ENCODE peak calls at places on chromosomes 6 and 20, in five cellular contexts. D is NT2/D1, V is SK-N-SH, I is HCT116, T is H1. N is an unnamed sample.
A peak's percentile ranks its signal among the peaks of the same experiment; 100 is the strongest.

GRCh38 chr6:92589970-92590369 is 829.4 kb downstream of the EPHA7 start:
- DNase-seq in D (no peak), V (no peak), I (no peak), T (no peak), N (no peak)

GRCh38 chr20:32538526-32538918 is 46.6 kb downstream of the NOL4L start:
- DNase-seq in D (no peak), V (no peak), I (no peak), T (no peak), N (no peak)

GRCh38 chr6:105883966-105884365 is 202.2 kb upstream of the PRDM1 start:
- DNase-seq in D (no peak), V (no peak), I (no peak), T (no peak), N (no peak)

GRCh38 chr20:43459022-43459942 is 1.6 kb downstream of the SRSF6 start:
- DNase-seq in D (no peak), V (no peak), I (no peak), T (no peak), N (no peak)

GRCh38 chr20:48586728-48587127 is 241.1 kb downstream of the PREX1 start:
- DNase-seq in D (no peak), V (no peak), I (no peak), T (no peak), N (no peak)

GRCh38 chr20:54368578-54368977 is 106.8 kb upstream of the DOK5 start:
- DNase-seq in D (no peak), V (no peak), I (no peak), T (no peak), N (no peak)

GRCh38 chr20:46406986-46407670 is 713 bp upstream of the ELMO2 start:
- DNase-seq in D (no peak), V (peak; percentile 23), I (peak; percentile 19), T (no peak), N (peak; percentile 47)

GRCh38 chr6:157430834-157431233 is 49.8 kb downstream of the ZDHHC14 start:
- DNase-seq in D (no peak), V (no peak), I (no peak), T (no peak), N (no peak)

GRCh38 chr6:126030045-126030444 is 43.7 kb downstream of the TRMT11 start:
- DNase-seq in D (no peak), V (peak; percentile 9), I (no peak), T (no peak), N (no peak)

GRCh38 chr6:38169826-38170526 is 350.4 kb downstream of the ZFAND3 start:
- DNase-seq in D (no peak), V (no peak), I (no peak), T (no peak), N (no peak)

GRCh38 chr20:40657526-40657925 is 31.5 kb downstream of the MAFB start:
- DNase-seq in D (no peak), V (no peak), I (no peak), T (no peak), N (no peak)

GRCh38 chr20:7497985-7498384 is 442.3 kb downstream of the HAO1 start:
- DNase-seq in D (no peak), V (no peak), I (no peak), T (no peak), N (no peak)

GRCh38 chr20:50335105-50335504 is 144.5 kb downstream of the CEBPB start:
- DNase-seq in D (peak; percentile 16), V (peak; percentile 50), I (peak; percentile 68), T (no peak), N (peak; percentile 91)

GRCh38 chr6:119348308-119349040 is 1.1 kb downstream of the MAN1A1 start:
- DNase-seq in D (no peak), V (peak; percentile 82), I (no peak), T (no peak), N (peak; percentile 80)

GRCh38 chr6:123655520-123656306 is 19.0 kb upstream of the TRDN start:
- DNase-seq in D (no peak), V (no peak), I (no peak), T (no peak), N (no peak)

GRCh38 chr6:5584072-5584471 is 322.8 kb downstream of the FARS2 start:
- DNase-seq in D (no peak), V (no peak), I (no peak), T (no peak), N (no peak)

GRCh38 chr6:14468656-14469321 is 351.2 kb downstream of the CD83 start:
- DNase-seq in D (no peak), V (no peak), I (no peak), T (no peak), N (no peak)

GRCh38 chr20:48807051-48807450 is 20.7 kb downstream of the PREX1 start:
- DNase-seq in D (no peak), V (no peak), I (no peak), T (no peak), N (no peak)

GRCh38 chr6:126682440-126682839 is 342.5 kb downstream of the CENPW start:
- DNase-seq in D (no peak), V (no peak), I (no peak), T (no peak), N (no peak)

GRCh38 chr20:31833931-31834521 is 11.4 kb downstream of the FOXS1 start:
- DNase-seq in D (no peak), V (no peak), I (no peak), T (no peak), N (no peak)

GRCh38 chr6:3915076-3915791 is 66.1 kb downstream of the FAM50B start:
- DNase-seq in D (no peak), V (no peak), I (no peak), T (no peak), N (no peak)

GRCh38 chr6:27882624-27883023 is 29.6 kb downstream of the OR2B2 start:
- DNase-seq in D (no peak), V (no peak), I (no peak), T (no peak), N (no peak)

GRCh38 chr6:6803180-6803978 is 214.9 kb downstream of the LY86 start:
- DNase-seq in D (no peak), V (no peak), I (peak; percentile 97), T (no peak), N (no peak)

GRCh38 chr6:156102129-156102528 is 646.5 kb upstream of the NOX3 start:
- DNase-seq in D (no peak), V (no peak), I (peak; percentile 21), T (no peak), N (no peak)

GRCh38 chr6:3340891-3341290 is 82.1 kb downstream of the PSMG4 start:
- DNase-seq in D (no peak), V (no peak), I (no peak), T (no peak), N (peak; percentile 24)

GRCh38 chr6:155085582-155086253 is 90.6 kb downstream of the TIAM2 start:
- DNase-seq in D (no peak), V (no peak), I (peak; percentile 36), T (no peak), N (peak; percentile 77)

GRCh38 chr20:39009348-39009747 is 47.2 kb downstream of the DHX35 start:
- DNase-seq in D (no peak), V (no peak), I (no peak), T (no peak), N (no peak)

GRCh38 chr20:38999965-39000910 is 38.1 kb downstream of the DHX35 start:
- DNase-seq in D (no peak), V (no peak), I (no peak), T (no peak), N (peak; percentile 82)

GRCh38 chr20:39010496-39010895 is 48.4 kb downstream of the DHX35 start:
- DNase-seq in D (peak; percentile 3), V (no peak), I (no peak), T (no peak), N (no peak)

GRCh38 chr20:38999217-38999616 is 37.1 kb downstream of the DHX35 start:
- DNase-seq in D (no peak), V (no peak), I (no peak), T (no peak), N (no peak)

DNA sequence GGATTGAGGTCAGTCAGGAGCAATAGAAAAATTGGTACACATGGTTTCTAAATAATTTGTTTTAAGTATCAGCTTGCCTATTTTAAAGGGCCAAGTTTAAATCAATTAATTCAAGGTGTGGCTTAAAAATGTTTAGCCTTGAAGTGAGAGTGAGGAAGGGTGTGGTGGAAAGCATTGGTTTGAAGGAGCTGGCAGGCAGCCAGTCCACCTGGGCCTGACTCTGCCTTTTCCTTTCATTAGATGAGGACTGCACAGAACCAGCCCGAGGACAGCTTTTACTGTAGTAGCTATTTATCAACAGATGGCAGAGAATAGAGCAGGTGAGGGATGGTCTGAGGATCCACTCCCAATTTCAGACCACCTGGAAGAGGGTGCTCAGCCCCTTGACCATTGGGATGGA is 42.4 kb downstream of the DHX35 start:
- DNase-seq in D (no peak), V (no peak), I (no peak), T (no peak), N (no peak)
- TF ChIP-seq YY1 in D (no peak), V (no peak), I (no peak), T (no peak), N (no peak)

DNA sequence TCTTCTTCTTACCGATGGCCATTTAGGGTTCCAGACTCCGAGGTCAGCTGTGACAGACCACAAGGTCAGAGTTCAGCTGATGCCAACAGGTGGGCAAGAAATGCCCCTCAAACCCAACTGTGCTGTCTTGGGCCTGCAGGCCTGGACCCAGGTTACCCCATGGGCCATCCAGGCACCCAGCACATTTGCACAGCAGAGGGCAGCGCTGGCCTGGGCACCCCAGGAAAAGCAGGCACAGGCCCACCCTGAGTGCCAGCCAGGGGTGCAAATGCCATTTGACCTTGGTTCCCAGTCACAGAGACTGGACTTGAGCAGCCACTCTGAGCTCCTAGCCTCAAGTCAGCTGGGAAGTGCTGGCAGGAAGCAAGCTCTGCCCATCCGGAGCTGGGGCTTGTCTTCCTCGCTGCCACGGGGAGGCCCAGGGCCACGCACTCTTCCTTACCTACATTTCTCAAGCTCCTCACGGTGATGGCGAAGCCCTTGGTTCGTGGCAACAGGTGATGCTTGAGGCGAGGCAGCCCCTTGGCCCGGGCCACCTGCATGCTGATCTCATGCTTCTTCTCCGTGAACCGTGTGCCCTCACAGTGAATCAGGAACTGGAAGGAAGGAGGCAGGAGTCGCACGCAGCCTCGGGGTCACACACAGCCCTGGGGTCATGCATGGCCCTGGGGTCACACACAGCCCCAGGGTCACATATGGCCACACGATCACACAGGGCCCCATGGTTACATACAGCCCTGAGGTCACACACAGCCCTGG is 120.8 kb downstream of the AGPAT4 start:
- DNase-seq in D (no peak), V (peak; percentile 67), I (no peak), T (no peak), N (no peak)
- TF ChIP-seq YY1 in D (no peak), V (no peak), I (no peak), T (no peak), N (no peak)

DNA sequence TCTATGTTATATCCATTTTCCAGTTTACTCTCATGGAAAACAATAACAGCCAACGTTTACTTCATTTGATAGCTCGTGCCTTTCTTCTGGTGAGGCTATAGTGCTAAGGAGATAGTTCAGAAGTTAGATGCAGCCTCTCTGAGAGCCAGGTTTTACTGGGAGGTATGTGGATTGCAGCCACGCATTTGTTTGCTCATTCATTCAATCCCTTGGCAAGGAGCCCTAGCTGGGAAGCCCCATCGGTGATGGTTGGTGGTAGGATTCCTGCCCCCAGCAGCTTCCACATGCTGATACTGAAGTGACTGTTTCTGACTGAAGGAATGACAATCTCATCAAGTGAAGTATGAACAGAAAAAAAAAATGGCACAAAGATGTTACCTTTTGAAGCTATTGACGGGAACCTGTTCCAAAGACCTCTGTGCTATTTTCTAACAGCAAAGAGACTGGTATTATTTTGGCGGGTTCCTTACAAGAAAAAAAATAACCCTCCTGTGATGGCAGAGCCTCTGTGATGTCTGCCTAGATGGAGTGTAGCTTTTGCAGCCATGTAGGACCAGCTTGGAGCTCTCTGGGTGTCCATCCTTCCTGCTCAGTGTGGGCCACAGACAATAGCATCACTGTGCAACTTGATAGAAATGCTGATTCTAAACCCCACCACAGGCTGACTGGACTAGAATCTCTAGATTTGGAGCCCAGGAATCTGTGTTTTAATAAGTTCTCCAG is 30.6 kb downstream of the SNAP25 start:
- DNase-seq in D (no peak), V (no peak), I (no peak), T (no peak), N (no peak)
- TF ChIP-seq YY1 in D (no peak), V (no peak), I (no peak), T (no peak), N (no peak)

GRCh38 chr6:109820706-109821350 is 129.7 kb downstream of the FIG4 start:
- DNase-seq in D (no peak), V (no peak), I (no peak), T (no peak), N (no peak)
- TF ChIP-seq YY1 in D (no peak), V (no peak), I (no peak), T (no peak), N (no peak)

N was measured in HepG2.